ENCODE peak calls at places on chromosome X, in ten cellular contexts. C is posterior cingulate gyrus; D is effector memory CD4-positive, alpha-beta T cell; R is stimulated activated CD8-positive, alpha-beta memory T cell treated with anti-CD3 and anti-CD28 coated beads, Interleukin-15, amount 100 ng/mL, for 4 hours; H is ELR; K is HS-5; Y is hippocampal formation; F is germinal center; A is nephron progenitor cell; I is choroid plexus epithelial cell. X is an unnamed sample.

GRCh38 chrX:43970528-43970927 is 2.7 kb downstream of the NDP start:
- DNase-seq in Y (no peak), C (no peak), D (no peak), H (peak), A (no peak), K (peak), I (no peak), R (no peak), F (no peak), X (no peak)

GRCh38 chrX:44970709-44971108 is 97.7 kb downstream of the KDM6A start:
- DNase-seq in R (no peak), Y (no peak), H (no peak), C (no peak), A (no peak), D (no peak), F (no peak), I (no peak), K (no peak), X (no peak)

GRCh38 chrX:86061407-86061806 is 14.0 kb upstream of the CHM start:
- DNase-seq in F (no peak), D (no peak), A (no peak), H (no peak), I (no peak), C (no peak), Y (no peak), K (no peak), R (no peak), X (no peak)

GRCh38 chrX:13750204-13750603 is 15.7 kb downstream of the OFD1 start:
- DNase-seq in H (peak), K (no peak), F (no peak), R (no peak), I (peak), Y (peak), C (no peak), D (no peak), A (no peak), X (no peak)

GRCh38 chrX:106902684-106903083 is 457 bp downstream of the RIPPLY1 start:
- DNase-seq in R (no peak), D (no peak), H (no peak), C (no peak), I (no peak), A (no peak), F (no peak), K (no peak), Y (no peak), X (no peak)

GRCh38 chrX:107272431-107272921 is 66.1 kb downstream of the DNAAF6 start:
- DNase-seq in I (peak), D (no peak), C (no peak), A (no peak), R (no peak), K (no peak), H (no peak), F (peak), Y (no peak), X (no peak)

GRCh38 chrX:95893632-95894031 is 791.0 kb upstream of the DIAPH2 start:
- DNase-seq in K (no peak), H (no peak), D (no peak), A (no peak), F (no peak), R (no peak), I (peak), Y (no peak), C (no peak), X (peak)

GRCh38 chrX:3576886-3577516 is 136.4 kb downstream of the PRKX start:
- DNase-seq in A (no peak), H (peak), I (peak), F (no peak), K (no peak), R (no peak), Y (no peak), D (no peak), C (no peak), X (peak)

GRCh38 chrX:7278356-7278755 is 130.4 kb upstream of the PUDP start:
- DNase-seq in C (no peak), D (no peak), K (no peak), A (no peak), Y (no peak), H (no peak), I (no peak), R (no peak), F (no peak), X (no peak)

GRCh38 chrX:19920945-19921344 is 33.5 kb upstream of the SH3KBP1 start:
- DNase-seq in F (no peak), I (no peak), H (no peak), K (no peak), D (no peak), A (no peak), C (no peak), Y (no peak), R (no peak), X (no peak)

GRCh38 chrX:15751160-15751819 is 13.2 kb downstream of the CA5B start:
- DNase-seq in K (no peak), A (no peak), I (peak), R (no peak), D (peak), F (no peak), H (peak), C (no peak), Y (no peak), X (peak)

GRCh38 chrX:32749075-32749474 is 462.3 kb downstream of the DMD start:
- DNase-seq in R (no peak), D (no peak), H (no peak), F (no peak), C (no peak), I (peak), K (no peak), A (no peak), Y (no peak), X (no peak)

GRCh38 chrX:267771-268261 is 13.4 kb upstream of the PLCXD1 start:
- DNase-seq in A (no peak), H (no peak), Y (no peak), R (no peak), I (no peak), D (no peak), K (no peak), C (peak), F (no peak), X (no peak)